ENCODE peak calls at places on chromosomes 7 and 10, in seven cellular contexts. Z is tibial nerve; C is gastrocnemius medialis; D is left ventricle myocardium inferior; N is CD4-positive, CD25-positive, alpha-beta regulatory T cell; O is GM12865; U is mucosa of descending colon. A is an unnamed sample.

GRCh38 chr10:132904814-132905649 is 37.3 kb downstream of the CFAP46 start:
- DNase-seq in N (no peak), D (no peak), U (no peak), O (no peak), Z (no peak), C (no peak), A (no peak)

GRCh38 chr7:867406-868188 is 8.8 kb upstream of the GET4 start:
- DNase-seq in D (no peak), C (peak), U (peak), N (no peak), Z (no peak), O (no peak), A (peak)

GRCh38 chr7:130277763-130278643 is 11.3 kb downstream of the CPA2 start:
- DNase-seq in C (peak), U (peak), D (peak), O (no peak), Z (peak), N (no peak), A (peak)

GRCh38 chr10:64537931-64538330 is 1016.7 kb downstream of the REEP3 start:
- DNase-seq in U (no peak), O (no peak), C (no peak), N (no peak), D (no peak), Z (no peak), A (no peak)

GRCh38 chr7:35722054-35722849 is 27.3 kb upstream of the HERPUD2 start:
- DNase-seq in Z (no peak), N (peak), C (no peak), O (peak), U (no peak), D (no peak), A (no peak)

GRCh38 chr7:108308913-108309312 is 147.3 kb downstream of the NRCAM start:
- DNase-seq in U (no peak), D (no peak), C (no peak), O (peak), Z (no peak), N (no peak), A (no peak)

GRCh38 chr7:134602921-134603394 is 43.7 kb upstream of the BPGM start:
- DNase-seq in U (peak), Z (no peak), O (no peak), D (no peak), C (no peak), N (no peak), A (no peak)

GRCh38 chr10:48464871-48465736 is 139.8 kb downstream of the ARHGAP22 start:
- DNase-seq in O (no peak), C (no peak), U (no peak), D (peak), Z (no peak), N (no peak), A (peak)

GRCh38 chr10:71727429-71728217 is 8.0 kb upstream of the C10orf105 start:
- DNase-seq in D (peak), C (peak), Z (peak), U (peak), N (peak), O (peak), A (no peak)

GRCh38 chr10:34721201-34721840 is 93.8 kb downstream of the PARD3 start:
- DNase-seq in D (no peak), N (no peak), U (no peak), O (no peak), Z (no peak), C (no peak), A (no peak)

GRCh38 chr10:98267069-98267893 is 713 bp downstream of the LOXL4 start:
- DNase-seq in O (no peak), D (no peak), C (no peak), Z (no peak), U (no peak), N (no peak), A (no peak)
- H3K4me3 ChIP-seq in O (no peak), D (peak), C (peak), Z (peak), U (no peak), N (no peak), A (peak)

GRCh38 chr7:140542226-140542625 is 62.9 kb upstream of the MKRN1 start:
- DNase-seq in C (peak), D (peak), U (no peak), Z (peak), N (no peak), O (no peak), A (no peak)

GRCh38 chr7:140540142-140540777 is 61.0 kb upstream of the MKRN1 start:
- DNase-seq in Z (no peak), C (no peak), D (no peak), N (no peak), O (no peak), U (no peak), A (no peak)

GRCh38 chr7:140541513-140542192 is 62.3 kb upstream of the MKRN1 start:
- DNase-seq in D (peak), N (no peak), Z (peak), U (peak), O (no peak), C (peak), A (no peak)

GRCh38 chr7:140539466-140539865 is 60.2 kb upstream of the MKRN1 start:
- DNase-seq in Z (no peak), U (no peak), N (no peak), C (no peak), D (no peak), O (no peak), A (no peak)

GRCh38 chr7:140541176-140541512 is 61.8 kb upstream of the MKRN1 start:
- DNase-seq in Z (no peak), C (no peak), O (no peak), U (no peak), D (no peak), N (no peak), A (no peak)
- H3K4me3 ChIP-seq in Z (no peak), C (no peak), O (no peak), U (no peak), D (peak), N (no peak), A (no peak)

DNA sequence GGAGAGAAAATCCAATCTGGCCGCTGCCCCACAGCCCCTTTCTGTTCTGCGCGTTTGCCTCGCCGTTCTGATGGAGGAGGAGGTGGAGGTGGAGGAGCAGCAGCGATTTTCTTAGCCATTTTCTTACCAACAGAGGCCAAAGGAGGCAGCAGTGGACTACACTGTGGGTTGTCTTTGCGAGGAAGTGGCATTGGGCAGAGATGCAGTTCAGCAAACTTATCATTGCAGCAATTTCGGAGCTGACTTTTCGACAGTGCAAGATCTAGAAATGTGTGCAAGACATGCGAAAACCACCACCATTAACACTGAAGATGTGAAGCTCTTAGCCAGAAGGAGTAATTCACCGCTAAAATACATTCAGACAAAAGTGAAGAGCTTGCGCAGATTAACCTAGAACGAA is 1.9 kb upstream of the ARL4A start:
- DNase-seq in D (no peak), Z (peak), U (peak), O (peak), N (peak), C (peak), A (peak)
- H3K4me3 ChIP-seq in D (peak), Z (no peak), U (no peak), O (no peak), N (peak), C (no peak), A (peak)

GRCh38 chr7:51317582-51317910 is 937 bp upstream of the COBL start:
- DNase-seq in O (no peak), Z (no peak), D (no peak), N (no peak), C (no peak), U (no peak), A (no peak)

GRCh38 chr7:51316262-51316665 is 345 bp downstream of the COBL start:
- DNase-seq in O (no peak), U (peak), C (peak), D (peak), Z (no peak), N (no peak), A (no peak)

GRCh38 chr7:51315393-51316261 is 982 bp downstream of the COBL start:
- DNase-seq in D (peak), U (peak), C (peak), Z (no peak), O (no peak), N (no peak), A (no peak)

GRCh38 chr7:51318001-51318400 is 1.4 kb upstream of the COBL start:
- DNase-seq in O (no peak), C (no peak), Z (no peak), N (no peak), U (no peak), D (no peak), A (no peak)

GRCh38 chr7:51316666-51317581 is at the start of gene COBL:
- DNase-seq in D (peak), C (peak), N (no peak), U (peak), O (no peak), Z (no peak), A (no peak)
- H3K4me3 ChIP-seq in D (peak), C (peak), N (no peak), U (peak), O (no peak), Z (peak), A (peak)

GRCh38 chr7:105267244-105267643 is 121.5 kb downstream of the SRPK2 start:
- DNase-seq in C (no peak), Z (no peak), U (no peak), D (no peak), O (no peak), N (peak), A (no peak)
- H3K4me3 ChIP-seq in C (peak), Z (no peak), U (no peak), D (peak), O (peak), N (peak), A (peak)

GRCh38 chr7:95589766-95590165 is 6.5 kb downstream of the PDK4 start:
- DNase-seq in D (no peak), U (no peak), Z (no peak), N (no peak), O (no peak), C (no peak), A (no peak)
- H3K4me3 ChIP-seq in D (peak), U (no peak), Z (peak), N (no peak), O (no peak), C (peak), A (peak)

DNA sequence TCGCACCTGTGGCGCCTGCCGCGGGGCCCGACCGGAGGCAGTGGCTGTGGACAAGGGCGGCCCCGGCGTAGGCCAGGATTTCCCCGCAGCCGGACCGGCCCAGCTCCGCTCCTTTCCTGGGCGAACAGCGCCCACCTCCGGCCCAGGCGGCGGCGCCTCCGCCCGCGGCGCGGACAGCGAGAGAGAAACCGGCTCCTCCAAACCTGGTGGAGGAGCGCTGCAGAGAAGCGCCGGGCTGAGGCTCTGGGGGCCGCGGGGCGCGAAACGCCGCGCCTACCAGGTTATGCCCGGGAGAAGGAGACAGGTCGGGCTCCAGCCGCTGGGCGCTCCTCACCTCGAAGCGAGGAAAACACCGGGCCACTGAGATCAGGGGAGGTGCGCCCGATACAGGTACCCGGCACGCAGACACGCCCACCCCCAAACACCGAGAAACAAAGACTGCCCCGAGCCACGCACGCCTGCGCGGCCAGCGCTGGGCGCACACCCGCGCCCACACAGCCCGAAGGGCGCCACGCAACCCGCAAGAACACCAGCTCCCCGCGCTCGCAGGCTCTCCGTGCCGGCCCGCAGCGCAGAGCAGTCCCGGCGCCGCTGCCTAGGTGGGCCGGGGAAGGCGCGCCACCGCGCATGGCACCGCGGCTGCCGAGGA is 3.3 kb downstream of the GRID1 start:
- DNase-seq in O (no peak), U (no peak), D (peak), Z (no peak), N (no peak), C (peak), A (peak)
- H3K4me3 ChIP-seq in O (no peak), U (no peak), D (peak), Z (no peak), N (no peak), C (peak), A (peak)